ENCODE peak calls at places on chromosome 14, in eight cellular contexts. Q is NCI-H1105 treated with DMSO at 0.1 percent for 48 hours; F is stimulated activated CD4-positive, alpha-beta T cell treated with anti-CD3 and anti-CD28 coated beads, Interleukin-1b, Interleukin-23, amount 100 ng/mL, for 1 hour; Y is Daoy; R is fibroblast of the aortic adventitia; D is suprapubic skin; A is activated CD4-positive, alpha-beta T cell treated with anti-CD3 and anti-CD28 coated beads for 1 hour; M is PC-3. W is an unnamed sample.

GRCh38 chr14:91398707-91399106 is 18.9 kb downstream of the CCDC88C start:
- DNase-seq in Q (no peak), F (no peak), Y (no peak), R (no peak), D (no peak), A (no peak), M (no peak), W (peak; percentile 60)

GRCh38 chr14:55701638-55702037 is 121.6 kb downstream of the KTN1 start:
- DNase-seq in Q (no peak), F (no peak), Y (peak; percentile 58), R (peak; percentile 18), D (no peak), A (no peak), M (peak; percentile 91), W (no peak)

GRCh38 chr14:45103806-45104205 is 19.9 kb downstream of the PRPF39 start:
- DNase-seq in Q (no peak), F (no peak), Y (no peak), R (no peak), D (no peak), A (no peak), M (no peak), W (no peak)

GRCh38 chr14:22579218-22579617 is 9.8 kb downstream of the DAD1 start:
- DNase-seq in Q (no peak), F (no peak), Y (no peak), R (no peak), D (no peak), A (no peak), M (no peak), W (no peak)

GRCh38 chr14:20031058-20031457 is 4.8 kb downstream of the OR4K13 start:
- DNase-seq in Q (no peak), F (no peak), Y (peak; percentile 5), R (no peak), D (no peak), A (no peak), M (no peak), W (no peak)

GRCh38 chr14:41419709-41420108 is 187.0 kb upstream of the LRFN5 start:
- DNase-seq in Q (no peak), F (no peak), Y (no peak), R (no peak), D (no peak), A (no peak), M (no peak), W (no peak)

GRCh38 chr14:68527329-68527851 is 265.5 kb downstream of the ZFP36L1 start:
- DNase-seq in Q (no peak), F (no peak), Y (peak; percentile 39), R (no peak), D (peak; percentile 76), A (no peak), M (no peak), W (no peak)

GRCh38 chr14:101980700-101981099 is 16.3 kb downstream of the DYNC1H1 start:
- DNase-seq in Q (no peak), F (no peak), Y (peak; percentile 96), R (peak; percentile 99), D (no peak), A (no peak), M (peak; percentile 98), W (no peak)

GRCh38 chr14:32512813-32513212 is 183.7 kb downstream of the AKAP6 start:
- DNase-seq in Q (no peak), F (no peak), Y (no peak), R (peak; percentile 15), D (no peak), A (no peak), M (no peak), W (no peak)

GRCh38 chr14:35390577-35391387 is 13.8 kb downstream of the NFKBIA start:
- DNase-seq in Q (peak; percentile 22), F (no peak), Y (peak; percentile 63), R (no peak), D (no peak), A (no peak), M (peak; percentile 37), W (no peak)

GRCh38 chr14:101072945-101073597 is 169.5 kb upstream of the RTL1 start:
- DNase-seq in Q (no peak), F (no peak), Y (peak; percentile 99), R (peak; percentile 82), D (peak; percentile 76), A (no peak), M (peak; percentile 99), W (peak; percentile 80)

GRCh38 chr14:94532462-94532861 is 23.2 kb upstream of the SERPINA12 start:
- DNase-seq in Q (no peak), F (no peak), Y (no peak), R (no peak), D (no peak), A (no peak), M (peak; percentile 5), W (no peak)

GRCh38 chr14:105165134-105165704 is 3.4 kb downstream of the JAG2 start:
- DNase-seq in Q (peak; percentile 51), F (no peak), Y (no peak), R (no peak), D (no peak), A (no peak), M (no peak), W (no peak)

GRCh38 chr14:35821546-35822411 is 4.4 kb upstream of the BRMS1L start:
- DNase-seq in Q (no peak), F (no peak), Y (peak; percentile 46), R (peak; percentile 59), D (no peak), A (no peak), M (peak; percentile 66), W (no peak)

GRCh38 chr14:70642313-70643235 is 858 bp downstream of the TTC9 start:
- DNase-seq in Q (peak; percentile 52), F (no peak), Y (no peak), R (no peak), D (no peak), A (no peak), M (no peak), W (peak; percentile 81)

GRCh38 chr14:41393512-41393911 is 213.2 kb upstream of the LRFN5 start:
- DNase-seq in Q (no peak), F (no peak), Y (peak; percentile 25), R (no peak), D (no peak), A (no peak), M (peak; percentile 13), W (no peak)

GRCh38 chr14:103840016-103840415 is 7.4 kb downstream of the PPP1R13B start:
- DNase-seq in Q (no peak), F (no peak), Y (no peak), R (peak; percentile 20), D (no peak), A (no peak), M (no peak), W (no peak)

GRCh38 chr14:94768521-94769412 is 1.1 kb downstream of the GSC start:
- DNase-seq in Q (no peak), F (no peak), Y (peak; percentile 42), R (no peak), D (no peak), A (no peak), M (no peak), W (no peak)

GRCh38 chr14:98270201-98270600 is 1001.8 kb downstream of the BCL11B start:
- DNase-seq in Q (no peak), F (no peak), Y (no peak), R (no peak), D (no peak), A (no peak), M (no peak), W (no peak)

GRCh38 chr14:94126419-94126677 is 3.1 kb downstream of the IFI27L2 start:
- DNase-seq in Q (no peak), F (no peak), Y (no peak), R (no peak), D (peak; percentile 13), A (no peak), M (no peak), W (peak; percentile 22)

GRCh38 chr14:105881021-105881930 is 354.9 kb downstream of the TMEM121 start:
- DNase-seq in Q (no peak), F (no peak), Y (no peak), R (no peak), D (peak; percentile 72), A (no peak), M (no peak), W (peak; percentile 76)

GRCh38 chr14:103879118-103879569 is 31.8 kb upstream of the PPP1R13B start:
- DNase-seq in Q (no peak), F (no peak), Y (no peak), R (no peak), D (no peak), A (no peak), M (no peak), W (no peak)

GRCh38 chr14:68464716-68465115 is 328.2 kb downstream of the ZFP36L1 start:
- DNase-seq in Q (no peak), F (no peak), Y (peak; percentile 66), R (peak; percentile 61), D (no peak), A (no peak), M (peak; percentile 97), W (no peak)

GRCh38 chr14:104794641-104795467 is 694 bp downstream of the AKT1 start:
- DNase-seq in Q (no peak), F (no peak), Y (peak; percentile 46), R (peak; percentile 22), D (no peak), A (no peak), M (peak; percentile 26), W (no peak)

GRCh38 chr14:99774526-99775307 is 18.5 kb upstream of the EML1 start:
- DNase-seq in Q (peak; percentile 26), F (no peak), Y (no peak), R (peak; percentile 46), D (no peak), A (no peak), M (peak; percentile 15), W (no peak)

GRCh38 chr14:32382704-32383103 is 53.6 kb downstream of the AKAP6 start:
- DNase-seq in Q (no peak), F (no peak), Y (peak; percentile 63), R (peak; percentile 44), D (no peak), A (no peak), M (peak; percentile 59), W (no peak)

GRCh38 chr14:51999084-51999483 is 9.7 kb downstream of the RTRAF start:
- DNase-seq in Q (no peak), F (no peak), Y (no peak), R (peak; percentile 61), D (no peak), A (no peak), M (peak; percentile 19), W (no peak)

GRCh38 chr14:70754989-70755388 is 54.3 kb downstream of the MAP3K9 start:
- DNase-seq in Q (no peak), F (no peak), Y (peak; percentile 92), R (peak; percentile 10), D (no peak), A (no peak), M (peak; percentile 98), W (no peak)